ENCODE peak calls at places on chromosomes 2 and 18, in ten cellular contexts. B, G, E, L, J, Z, C, T, W and U are unnamed samples.

GRCh38 chr18:78772369-78773302 is 207.0 kb upstream of the SALL3 start:
- DNase-seq in B (no peak), G (no peak), E (no peak), L (no peak), J (no peak), Z (no peak), C (no peak), T (no peak), W (no peak), U (no peak)

GRCh38 chr2:240458044-240458899 is 22.8 kb downstream of the GPC1 start:
- DNase-seq in B (no peak), G (no peak), E (no peak), L (no peak), J (no peak), Z (no peak), C (peak; percentile 30), T (no peak), W (no peak), U (no peak)

GRCh38 chr18:23357992-23358594 is 95.0 kb upstream of the RIOK3 start:
- DNase-seq in B (no peak), G (no peak), E (no peak), L (peak; percentile 79), J (no peak), Z (no peak), C (peak; percentile 46), T (peak; percentile 85), W (no peak), U (peak; percentile 74)

GRCh38 chr18:80126797-80127196 is 17.7 kb downstream of the ADNP2 start:
- DNase-seq in B (no peak), G (no peak), E (no peak), L (no peak), J (no peak), Z (no peak), C (no peak), T (no peak), W (no peak), U (no peak)

GRCh38 chr2:8906208-8906607 is 68.8 kb upstream of the KIDINS220 start:
- DNase-seq in B (no peak), G (peak; percentile 12), E (no peak), L (no peak), J (peak; percentile 51), Z (no peak), C (no peak), T (peak; percentile 17), W (peak; percentile 47), U (no peak)

GRCh38 chr18:52002600-52002999 is 337.4 kb upstream of the DCC start:
- DNase-seq in B (no peak), G (no peak), E (peak; percentile 23), L (no peak), J (no peak), Z (no peak), C (no peak), T (no peak), W (no peak), U (no peak)

GRCh38 chr2:112774536-112775285 is 9.6 kb downstream of the IL1A start:
- DNase-seq in B (no peak), G (no peak), E (no peak), L (no peak), J (no peak), Z (no peak), C (no peak), T (no peak), W (no peak), U (no peak)

GRCh38 chr2:223001831-223002230 is 50.2 kb upstream of the KCNE4 start:
- DNase-seq in B (no peak), G (no peak), E (no peak), L (no peak), J (peak; percentile 77), Z (no peak), C (no peak), T (no peak), W (no peak), U (no peak)

GRCh38 chr2:189783451-189783926 is 650 bp downstream of the ORMDL1 start:
- DNase-seq in B (peak; percentile 57), G (no peak), E (peak; percentile 28), L (no peak), J (peak; percentile 36), Z (no peak), C (no peak), T (peak; percentile 49), W (peak; percentile 56), U (no peak)

GRCh38 chr2:121021685-121022084 is 263.3 kb downstream of the TFCP2L1 start:
- DNase-seq in B (no peak), G (no peak), E (no peak), L (no peak), J (no peak), Z (no peak), C (no peak), T (no peak), W (no peak), U (no peak)

GRCh38 chr2:85772019-85772745 is 18.4 kb downstream of the ATOH8 start:
- DNase-seq in B (no peak), G (peak; percentile 73), E (no peak), L (peak; percentile 98), J (peak; percentile 99), Z (no peak), C (peak; percentile 94), T (peak; percentile 100), W (peak; percentile 100), U (peak; percentile 99)
- H3K4me1 ChIP-seq in B (no peaks in the 10 kb centered on the region), G (peaks cover 51% of the 10 kb centered on the region), E (no peaks in the 10 kb centered on the region), L (peaks cover 96% of the 10 kb centered on the region), J (peaks cover 52% of the 10 kb centered on the region), Z (no peaks in the 10 kb centered on the region), C (peaks cover 95% of the 10 kb centered on the region), T (peaks cover 56% of the 10 kb centered on the region), W (peaks cover 30% of the 10 kb centered on the region), U (peaks cover 96% of the 10 kb centered on the region)

GRCh38 chr18:58700209-58700608 is 28.9 kb downstream of the MALT1 start:
- DNase-seq in B (no peak), G (no peak), E (no peak), L (no peak), J (no peak), Z (no peak), C (no peak), T (no peak), W (no peak), U (no peak)
- H3K27ac ChIP-seq in B (no peak overlapping the region), G (peak overlapping the region; percentile 10), E (no peak overlapping the region), L (no peak overlapping the region), J (no peak overlapping the region), Z (no peak overlapping the region), C (no peak overlapping the region), T (peak overlapping the region; percentile 43), W (no peak overlapping the region), U (no peak overlapping the region)

GRCh38 chr2:11710210-11710609 is 36.2 kb upstream of the LPIN1 start:
- DNase-seq in B (no peak), G (no peak), E (no peak), L (no peak), J (peak; percentile 92), Z (no peak), C (no peak), T (peak; percentile 88), W (peak; percentile 79), U (no peak)

GRCh38 chr2:11709293-11709692 is 37.1 kb upstream of the LPIN1 start:
- DNase-seq in B (no peak), G (no peak), E (no peak), L (no peak), J (no peak), Z (no peak), C (no peak), T (no peak), W (no peak), U (no peak)

GRCh38 chr2:11712866-11713265 is 33.6 kb upstream of the LPIN1 start:
- DNase-seq in B (no peak), G (no peak), E (no peak), L (no peak), J (no peak), Z (no peak), C (no peak), T (no peak), W (no peak), U (no peak)

GRCh38 chr2:11708106-11708505 is 38.1 kb upstream of the NTSR2 start:
- DNase-seq in B (no peak), G (no peak), E (no peak), L (no peak), J (no peak), Z (no peak), C (no peak), T (peak; percentile 61), W (peak; percentile 78), U (no peak)

GRCh38 chr2:11710632-11711381 is 35.6 kb upstream of the LPIN1 start:
- DNase-seq in B (no peak), G (no peak), E (no peak), L (no peak), J (peak; percentile 44), Z (no peak), C (no peak), T (peak; percentile 52), W (peak; percentile 65), U (no peak)
- H3K9me3 ChIP-seq in B (no peaks in the 10 kb centered on the region), G (no peaks in the 10 kb centered on the region), E (no peaks in the 10 kb centered on the region), L (no peaks in the 10 kb centered on the region), J (no peaks in the 10 kb centered on the region), Z (no peaks in the 10 kb centered on the region), C (no peaks in the 10 kb centered on the region), T (no peaks in the 10 kb centered on the region), W (no peaks in the 10 kb centered on the region), U (no peaks in the 10 kb centered on the region)

GRCh38 chr2:168748461-168748860 is 54.0 kb upstream of the NOSTRIN start:
- DNase-seq in B (no peak), G (no peak), E (no peak), L (no peak), J (no peak), Z (no peak), C (no peak), T (no peak), W (no peak), U (no peak)

GRCh38 chr2:168753765-168754334 is 48.6 kb upstream of the NOSTRIN start:
- DNase-seq in B (no peak), G (no peak), E (no peak), L (no peak), J (no peak), Z (no peak), C (no peak), T (no peak), W (no peak), U (no peak)

GRCh38 chr2:168752361-168752760 is 50.1 kb upstream of the NOSTRIN start:
- DNase-seq in B (no peak), G (no peak), E (no peak), L (no peak), J (no peak), Z (no peak), C (no peak), T (no peak), W (no peak), U (peak; percentile 30)

GRCh38 chr2:168749264-168749663 is 53.2 kb upstream of the NOSTRIN start:
- DNase-seq in B (no peak), G (no peak), E (no peak), L (no peak), J (no peak), Z (no peak), C (no peak), T (no peak), W (no peak), U (no peak)

DNA sequence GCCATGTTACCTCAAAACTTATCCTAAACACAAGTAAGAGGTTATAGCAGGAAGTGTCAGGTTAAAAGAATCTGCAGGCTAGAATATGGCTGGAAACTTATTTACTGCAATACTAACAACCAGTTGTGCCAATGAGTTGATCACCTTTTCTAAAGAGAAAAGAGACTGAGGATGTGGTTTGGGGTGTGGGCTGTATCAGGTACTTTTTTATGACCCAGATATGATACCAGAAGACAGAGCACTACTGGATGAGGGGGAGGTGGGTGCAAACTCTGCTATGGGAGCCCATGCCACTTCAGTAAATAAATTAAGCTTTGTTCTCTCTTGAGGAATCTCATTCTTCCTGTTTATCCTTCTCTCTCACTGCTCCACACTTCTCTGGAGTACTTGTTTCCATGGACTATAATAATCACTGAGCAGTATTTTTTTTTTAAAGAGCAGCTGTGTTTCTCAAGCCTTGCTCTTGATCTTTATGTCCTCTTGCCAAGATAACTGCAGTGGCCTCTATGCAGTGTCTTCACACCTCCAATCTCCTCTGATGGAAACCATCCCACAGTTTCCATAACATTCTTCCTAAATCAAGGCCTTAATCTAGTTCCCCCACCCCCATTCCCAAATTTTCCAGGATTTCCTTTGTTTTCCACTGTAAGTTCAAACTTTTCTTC is 51.2 kb upstream of the NOSTRIN start:
- DNase-seq in B (no peak), G (no peak), E (no peak), L (no peak), J (no peak), Z (no peak), C (no peak), T (no peak), W (no peak), U (no peak)
- H3K4me1 ChIP-seq in B (no peaks in the 10 kb centered on the region), G (no peaks in the 10 kb centered on the region), E (peaks cover 3% of the 10 kb centered on the region), L (peaks cover 49% of the 10 kb centered on the region), J (no peaks in the 10 kb centered on the region), Z (peaks cover 84% of the 10 kb centered on the region), C (no peaks in the 10 kb centered on the region), T (peaks cover 21% of the 10 kb centered on the region), W (no peaks in the 10 kb centered on the region), U (peaks cover 60% of the 10 kb centered on the region)